ENCODE peak calls at places on chromosomes 12 and 14, in six cellular contexts. One of them, this sample, is unnamed.

GRCh38 chr12:59494617-59495016 is 101.2 kb upstream of the SLC16A7 start:
- DNase-seq in NCI-H1105: no peak
- DNase-seq in head of caudate nucleus: no peak
- DNase-seq in GM18507: no peak
- DNase-seq in Karpas-422: no peak
- DNase-seq in activated CD4-positive, alpha-beta T cell treated with anti-CD3 and anti-CD28 coated beads for 48 hours: no peak
- DNase-seq in this sample: no peak

GRCh38 chr14:92497391-92497790 is 16.2 kb upstream of the RIN3 start:
- DNase-seq in Karpas-422: no peak
- DNase-seq in activated CD4-positive, alpha-beta T cell treated with anti-CD3 and anti-CD28 coated beads for 48 hours: no peak
- DNase-seq in NCI-H1105: no peak
- DNase-seq in GM18507: no peak
- DNase-seq in head of caudate nucleus: no peak
- DNase-seq in this sample: no peak

GRCh38 chr14:69043598-69044267 is 64.6 kb upstream of the ACTN1 start:
- DNase-seq in activated CD4-positive, alpha-beta T cell treated with anti-CD3 and anti-CD28 coated beads for 48 hours: no peak
- DNase-seq in NCI-H1105: no peak
- DNase-seq in head of caudate nucleus: no peak
- DNase-seq in GM18507: no peak
- DNase-seq in Karpas-422: no peak
- DNase-seq in this sample: peak

GRCh38 chr12:53453953-53454640 is 2.2 kb downstream of the PCBP2 start:
- DNase-seq in activated CD4-positive, alpha-beta T cell treated with anti-CD3 and anti-CD28 coated beads for 48 hours: no peak
- DNase-seq in head of caudate nucleus: no peak
- DNase-seq in Karpas-422: no peak
- DNase-seq in GM18507: no peak
- DNase-seq in NCI-H1105: no peak
- DNase-seq in this sample: no peak

GRCh38 chr14:23469127-23469905 is at the start of gene NGDN:
- DNase-seq in NCI-H1105: peak
- DNase-seq in Karpas-422: peak
- DNase-seq in head of caudate nucleus: peak
- DNase-seq in GM18507: peak
- DNase-seq in activated CD4-positive, alpha-beta T cell treated with anti-CD3 and anti-CD28 coated beads for 48 hours: peak
- DNase-seq in this sample: peak

GRCh38 chr14:64387232-64387737 is 868 bp upstream of the MTHFD1 start:
- DNase-seq in NCI-H1105: peak
- DNase-seq in head of caudate nucleus: peak
- DNase-seq in GM18507: no peak
- DNase-seq in activated CD4-positive, alpha-beta T cell treated with anti-CD3 and anti-CD28 coated beads for 48 hours: no peak
- DNase-seq in Karpas-422: no peak
- DNase-seq in this sample: no peak

GRCh38 chr12:130331146-130331545 is 6.5 kb upstream of the PIWIL1 start:
- DNase-seq in NCI-H1105: no peak
- DNase-seq in Karpas-422: peak
- DNase-seq in head of caudate nucleus: no peak
- DNase-seq in GM18507: no peak
- DNase-seq in activated CD4-positive, alpha-beta T cell treated with anti-CD3 and anti-CD28 coated beads for 48 hours: no peak
- DNase-seq in this sample: no peak

GRCh38 chr14:68470361-68470760 is 322.5 kb downstream of the ZFP36L1 start:
- DNase-seq in NCI-H1105: no peak
- DNase-seq in Karpas-422: no peak
- DNase-seq in activated CD4-positive, alpha-beta T cell treated with anti-CD3 and anti-CD28 coated beads for 48 hours: no peak
- DNase-seq in GM18507: no peak
- DNase-seq in head of caudate nucleus: no peak
- DNase-seq in this sample: no peak

GRCh38 chr14:61671086-61671485 is 24.2 kb upstream of the HIF1A start:
- DNase-seq in GM18507: no peak
- DNase-seq in activated CD4-positive, alpha-beta T cell treated with anti-CD3 and anti-CD28 coated beads for 48 hours: peak
- DNase-seq in Karpas-422: no peak
- DNase-seq in NCI-H1105: no peak
- DNase-seq in head of caudate nucleus: no peak
- DNase-seq in this sample: no peak

GRCh38 chr12:92051441-92051840 is 94.2 kb downstream of the BTG1 start:
- DNase-seq in Karpas-422: no peak
- DNase-seq in NCI-H1105: no peak
- DNase-seq in head of caudate nucleus: no peak
- DNase-seq in GM18507: no peak
- DNase-seq in activated CD4-positive, alpha-beta T cell treated with anti-CD3 and anti-CD28 coated beads for 48 hours: no peak
- DNase-seq in this sample: no peak

GRCh38 chr14:63726499-63726898 is 1.4 kb downstream of the SGPP1 start:
- DNase-seq in head of caudate nucleus: no peak
- DNase-seq in activated CD4-positive, alpha-beta T cell treated with anti-CD3 and anti-CD28 coated beads for 48 hours: no peak
- DNase-seq in Karpas-422: peak
- DNase-seq in NCI-H1105: no peak
- DNase-seq in GM18507: no peak
- DNase-seq in this sample: no peak

GRCh38 chr12:41983394-41983793 is 161.3 kb downstream of the GXYLT1 start:
- DNase-seq in head of caudate nucleus: no peak
- DNase-seq in activated CD4-positive, alpha-beta T cell treated with anti-CD3 and anti-CD28 coated beads for 48 hours: no peak
- DNase-seq in Karpas-422: no peak
- DNase-seq in NCI-H1105: peak
- DNase-seq in GM18507: no peak
- DNase-seq in this sample: no peak

GRCh38 chr12:88947486-88948043 is 367.3 kb upstream of the KITLG start:
- DNase-seq in head of caudate nucleus: no peak
- DNase-seq in GM18507: no peak
- DNase-seq in activated CD4-positive, alpha-beta T cell treated with anti-CD3 and anti-CD28 coated beads for 48 hours: no peak
- DNase-seq in Karpas-422: no peak
- DNase-seq in NCI-H1105: no peak
- DNase-seq in this sample: no peak

This sample was measured in NCI-H446 treated with DMSO at 0.1 percent for 48 hours.